ENCODE peak calls at places on chromosomes 1 and 21, in six cellular contexts. E, C, R, P, W and D are unnamed samples.
A peak's percentile ranks its signal among the peaks of the same experiment; 100 is the strongest.

GRCh38 chr1:35936828-35937227 is 5.9 kb downstream of the AGO3 start:
- DNase-seq in P (no peak), R (no peak), E (no peak), W (no peak), C (no peak), D (no peak)

GRCh38 chr1:5599541-5599940 is 392.7 kb downstream of the NPHP4 start:
- DNase-seq in E (no peak), W (no peak), R (no peak), P (no peak), C (no peak), D (no peak)

GRCh38 chr1:192489748-192490147 is 85.8 kb upstream of the RGS1 start:
- DNase-seq in C (peak; percentile 84), P (no peak), W (peak; percentile 89), E (no peak), R (peak; percentile 54), D (peak; percentile 84)

GRCh38 chr1:221462345-221462744 is 279.5 kb downstream of the DUSP10 start:
- DNase-seq in P (no peak), W (peak; percentile 26), E (no peak), C (no peak), R (peak; percentile 80), D (no peak)

GRCh38 chr1:63693956-63694607 is 79.7 kb upstream of the ROR1 start:
- DNase-seq in R (no peak), W (no peak), C (no peak), P (no peak), E (no peak), D (no peak)

GRCh38 chr1:39295901-39296300 is 91.4 kb downstream of the MACF1 start:
- DNase-seq in C (no peak), W (no peak), E (no peak), R (no peak), P (no peak), D (no peak)

GRCh38 chr1:100344774-100345173 is 7.5 kb upstream of the CDC14A start:
- DNase-seq in P (no peak), W (no peak), C (no peak), E (no peak), R (no peak), D (no peak)

GRCh38 chr1:117967472-117967871 is 37.9 kb downstream of the WDR3 start:
- DNase-seq in C (no peak), P (no peak), R (peak; percentile 28), E (no peak), W (peak; percentile 23), D (peak; percentile 29)

GRCh38 chr1:154405762-154406571 is 824 bp downstream of the IL6R start:
- DNase-seq in E (no peak), C (peak; percentile 62), R (no peak), P (peak; percentile 46), W (peak; percentile 62), D (peak; percentile 19)

GRCh38 chr1:207801819-207802218 is 50.0 kb downstream of the CD46 start:
- DNase-seq in C (no peak), E (no peak), R (no peak), P (no peak), W (no peak), D (no peak)

GRCh38 chr1:82227696-82228095 is 427.0 kb downstream of the ADGRL2 start:
- DNase-seq in P (no peak), E (no peak), C (no peak), R (no peak), W (peak; percentile 35), D (no peak)

GRCh38 chr1:90721210-90722194 is 4.4 kb upstream of the BARHL2 start:
- DNase-seq in P (peak; percentile 59), R (peak; percentile 53), E (no peak), W (peak; percentile 28), C (peak; percentile 51), D (peak; percentile 3)

GRCh38 chr1:246680180-246680579 is 44.0 kb upstream of the SCCPDH start:
- DNase-seq in P (no peak), W (peak; percentile 44), C (no peak), E (no peak), R (no peak), D (no peak)

GRCh38 chr1:169361281-169361680 is 6.3 kb downstream of the NME7 start:
- DNase-seq in R (no peak), P (no peak), C (no peak), W (no peak), E (no peak), D (no peak)

GRCh38 chr1:174174461-174175329 is 15.4 kb downstream of the RABGAP1L start:
- DNase-seq in W (no peak), R (no peak), E (no peak), P (no peak), C (no peak), D (no peak)

GRCh38 chr1:162223488-162223887 is 153.2 kb downstream of the SPATA46 start:
- DNase-seq in R (no peak), C (no peak), W (no peak), E (no peak), P (no peak), D (no peak)

GRCh38 chr21:31888936-31889371 is 16.1 kb downstream of the HUNK start:
- DNase-seq in W (no peak), C (no peak), R (no peak), P (no peak), E (no peak), D (no peak)

GRCh38 chr21:15761508-15762100 is 31.8 kb downstream of the USP25 start:
- DNase-seq in W (no peak), E (no peak), P (no peak), R (no peak), C (no peak), D (no peak)

GRCh38 chr1:246647113-246647512 is 77.1 kb upstream of the SCCPDH start:
- DNase-seq in R (no peak), W (peak; percentile 62), P (no peak), E (no peak), C (peak; percentile 89), D (peak; percentile 8)

GRCh38 chr1:212794561-212795014 is 2.9 kb downstream of the TATDN3 start:
- DNase-seq in E (no peak), P (peak; percentile 73), C (no peak), R (no peak), W (no peak), D (no peak)

GRCh38 chr1:152189657-152190442 is 30.8 kb upstream of the RPTN start:
- DNase-seq in E (no peak), W (peak; percentile 41), P (peak; percentile 66), C (peak; percentile 60), R (peak; percentile 48), D (no peak)

GRCh38 chr1:113091988-113092602 is 19.1 kb downstream of the LRIG2 start:
- DNase-seq in R (no peak), C (no peak), E (no peak), W (no peak), P (no peak), D (no peak)

GRCh38 chr21:26776320-26777021 is 68.7 kb downstream of the ADAMTS1 start:
- DNase-seq in E (no peak), P (no peak), C (no peak), W (peak; percentile 72), R (no peak), D (no peak)

GRCh38 chr1:1177452-1178206 is 3.9 kb downstream of the TTLL10 start:
- DNase-seq in W (no peak), C (peak; percentile 4), R (no peak), E (no peak), P (peak; percentile 21), D (no peak)

GRCh38 chr1:18783705-18784522 is 75.5 kb downstream of the TAS1R2 start:
- DNase-seq in E (no peak), C (no peak), W (no peak), R (no peak), P (no peak), D (no peak)

GRCh38 chr1:207361910-207362309 is 40.4 kb downstream of the CD55 start:
- DNase-seq in W (no peak), R (no peak), E (no peak), P (no peak), C (no peak), D (no peak)

GRCh38 chr1:182189535-182190066 is 128.1 kb upstream of the ZNF648 start:
- DNase-seq in C (no peak), W (peak; percentile 63), R (no peak), E (no peak), P (no peak), D (no peak)

GRCh38 chr21:35559128-35559831 is 501.0 kb downstream of the SETD4 start:
- DNase-seq in R (no peak), C (no peak), W (peak; percentile 91), E (no peak), P (no peak), D (peak; percentile 73)

GRCh38 chr1:43140583-43140982 is 31.5 kb downstream of the EBNA1BP2 start:
- DNase-seq in W (no peak), E (no peak), C (no peak), P (no peak), R (no peak), D (no peak)

GRCh38 chr1:43653893-43654292 is 3.9 kb downstream of the KDM4A start:
- DNase-seq in E (no peak), P (no peak), W (no peak), R (no peak), C (no peak), D (no peak)

GRCh38 chr1:172851077-172851476 is 192.2 kb downstream of the FASLG start:
- DNase-seq in P (no peak), R (no peak), C (peak; percentile 89), E (no peak), W (no peak), D (no peak)

GRCh38 chr1:156480015-156480368 is 20.6 kb downstream of the MEF2D start:
- DNase-seq in P (no peak), E (no peak), C (no peak), W (no peak), R (no peak), D (no peak)
- TF ChIP-seq CTCF in P (no peak), E (no peak), C (peak; percentile 4), W (peak; percentile 17), R (no peak), D (peak; percentile 2)

DNA sequence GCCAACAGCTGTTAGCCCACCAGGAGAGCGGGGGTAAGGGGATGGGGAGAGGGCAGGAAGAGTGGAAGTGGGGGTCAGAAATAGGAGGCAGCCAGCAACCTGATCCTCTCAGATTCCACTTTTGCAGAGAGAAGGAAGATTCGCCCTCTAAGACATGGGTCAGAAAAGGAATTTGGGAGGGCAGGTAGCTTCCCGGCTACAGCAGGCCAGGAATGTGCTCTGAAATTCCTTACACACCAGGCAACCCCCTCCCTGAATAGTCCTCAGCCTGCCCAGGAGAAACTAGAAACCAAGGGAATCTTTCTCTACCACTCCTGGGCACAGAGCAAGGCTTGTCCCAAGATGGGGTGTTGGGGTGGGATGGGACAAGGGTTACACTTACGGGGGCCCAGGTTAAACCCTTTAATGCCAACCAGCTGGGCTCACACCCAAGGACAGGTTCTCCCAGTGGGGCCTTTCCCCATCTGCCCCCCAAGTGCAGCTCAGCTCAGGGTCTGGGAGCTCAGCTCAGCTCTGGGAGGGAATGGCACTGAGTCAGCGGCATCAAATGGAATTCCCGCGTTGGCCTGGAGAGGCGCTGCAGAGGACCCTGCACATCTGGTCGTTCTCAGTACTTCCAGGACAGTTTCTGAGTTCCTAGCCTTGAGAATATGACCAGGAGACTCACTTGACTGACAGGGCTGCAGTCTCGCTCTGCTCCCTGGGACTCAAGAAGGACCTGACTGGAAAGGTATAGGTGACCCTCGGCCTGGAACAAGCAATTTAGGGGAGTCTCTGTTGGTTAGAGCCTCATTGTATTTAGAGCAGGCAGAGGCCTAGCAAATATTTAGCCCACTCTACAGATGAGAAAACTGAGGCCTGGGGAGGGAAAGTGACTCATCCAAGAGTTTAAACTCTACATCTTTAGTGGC is 761 bp downstream of the TNNT2 start:
- DNase-seq in E (no peak), R (peak; percentile 88), P (no peak), C (peak; percentile 38), W (peak; percentile 7), D (no peak)
- TF ChIP-seq CTCF in E (peak; percentile 64), R (no peak), P (no peak), C (peak; percentile 37), W (peak; percentile 55), D (peak; percentile 44)

GRCh38 chr1:61337037-61337436 is 254.7 kb downstream of the NFIA start:
- DNase-seq in C (no peak), R (no peak), E (no peak), P (no peak), W (no peak), D (no peak)
- TF ChIP-seq CTCF in C (peak; percentile 41), R (no peak), E (no peak), P (no peak), W (peak; percentile 11), D (no peak)

GRCh38 chr1:225572422-225572821 is 80.5 kb downstream of the ENAH start:
- DNase-seq in R (no peak), W (peak; percentile 32), C (no peak), E (no peak), P (no peak), D (no peak)
- TF ChIP-seq CTCF in R (no peak), W (peak; percentile 24), C (peak; percentile 34), E (no peak), P (no peak), D (peak; percentile 29)